ENCODE peak calls at places on chromosomes 4 and X, in eight cellular contexts. H is tibial artery, E is pons, B is NCI-H510A treated with DMSO at 0.1 percent for 48 hours, Y is germinal center, D is occipital lobe, R is retina, C is AG04450. J is an unnamed sample.

GRCh38 chr4:26204911-26205368 is 115.9 kb upstream of the RBPJ start:
- DNase-seq in C (no peak), H (peak), B (peak), D (no peak), E (no peak), Y (no peak), R (no peak), J (no peak)

GRCh38 chr4:77040265-77040664 is 35.5 kb downstream of the CCNI start:
- DNase-seq in D (no peak), B (no peak), C (no peak), E (no peak), H (no peak), Y (no peak), R (no peak), J (no peak)

GRCh38 chr4:84497220-84497834 is 1.8 kb downstream of the NKX6-1 start:
- DNase-seq in C (no peak), Y (no peak), H (no peak), R (no peak), B (no peak), E (no peak), D (no peak), J (no peak)

GRCh38 chr4:144449623-144450022 is 196.3 kb upstream of the HHIP start:
- DNase-seq in E (no peak), H (peak), C (no peak), D (no peak), Y (no peak), R (no peak), B (no peak), J (no peak)

GRCh38 chr4:74217365-74217764 is 59.4 kb downstream of the MTHFD2L start:
- DNase-seq in H (no peak), D (no peak), Y (no peak), E (no peak), R (no peak), B (no peak), C (no peak), J (no peak)

GRCh38 chrX:41033299-41033698 is 51.9 kb upstream of the USP9X start:
- DNase-seq in H (no peak), C (no peak), D (no peak), E (no peak), B (no peak), R (no peak), Y (no peak), J (no peak)

GRCh38 chrX:102712216-102712966 is at the start of gene GPRASP2:
- DNase-seq in B (peak), Y (no peak), D (peak), E (no peak), C (no peak), R (peak), H (peak), J (no peak)

GRCh38 chr4:41921476-41921875 is 13.8 kb upstream of the TMEM33 start:
- DNase-seq in D (no peak), B (no peak), C (no peak), R (no peak), H (no peak), Y (no peak), E (no peak), J (no peak)

GRCh38 chrX:130426531-130426930 is 24.7 kb downstream of the RBMX2 start:
- DNase-seq in D (no peak), H (no peak), B (no peak), Y (no peak), C (no peak), R (no peak), E (no peak), J (no peak)

GRCh38 chr4:2914220-2915126 is 48.7 kb downstream of the NOP14 start:
- DNase-seq in R (no peak), D (no peak), Y (no peak), H (no peak), B (no peak), C (no peak), E (no peak), J (no peak)

GRCh38 chr4:28225689-28226353 is 1365.2 kb downstream of the STIM2 start:
- DNase-seq in D (no peak), C (no peak), Y (no peak), E (peak), R (peak), H (no peak), B (no peak), J (no peak)

GRCh38 chrX:40104649-40105015 is 6.9 kb upstream of the BCOR start:
- DNase-seq in Y (no peak), E (no peak), B (no peak), D (peak), R (no peak), C (no peak), H (peak), J (no peak)

GRCh38 chr4:124980276-124980752 is 267.8 kb upstream of the ANKRD50 start:
- DNase-seq in Y (no peak), R (no peak), H (no peak), E (no peak), C (no peak), B (no peak), D (no peak), J (no peak)

GRCh38 chr4:73945140-73945539 is 36.7 kb downstream of the PF4 start:
- DNase-seq in R (peak), C (no peak), E (no peak), D (no peak), B (no peak), Y (no peak), H (no peak), J (no peak)

GRCh38 chrX:138865093-138865649 is 153.7 kb upstream of the FGF13 start:
- DNase-seq in H (no peak), B (no peak), E (no peak), R (no peak), Y (no peak), D (no peak), C (no peak), J (no peak)

GRCh38 chr4:6453688-6453990 is 18.8 kb downstream of the PPP2R2C start:
- DNase-seq in H (no peak), R (no peak), D (no peak), C (no peak), Y (no peak), B (no peak), E (no peak), J (no peak)

GRCh38 chr4:304987-305680 is at the start of gene ZNF732:
- DNase-seq in B (peak), C (peak), Y (peak), E (peak), H (no peak), R (peak), D (peak), J (no peak)

GRCh38 chr4:17704020-17704657 is 77.3 kb downstream of the FAM184B start:
- DNase-seq in H (no peak), D (no peak), C (no peak), E (no peak), R (no peak), B (no peak), Y (no peak), J (no peak)

GRCh38 chrX:131633285-131633917 is 89.5 kb downstream of the OR13H1 start:
- DNase-seq in H (no peak), C (no peak), Y (peak), B (peak), R (peak), D (peak), E (peak), J (no peak)

GRCh38 chr4:4574052-4574451 is 32.2 kb upstream of the STX18 start:
- DNase-seq in Y (no peak), R (no peak), D (no peak), C (no peak), B (no peak), E (no peak), H (no peak), J (no peak)

GRCh38 chr4:169417629-169418282 is 147.0 kb upstream of the SH3RF1 start:
- DNase-seq in H (no peak), R (no peak), C (no peak), D (no peak), Y (no peak), E (no peak), B (no peak), J (no peak)

GRCh38 chrX:103663921-103664320 is 22.6 kb downstream of the MORF4L2 start:
- DNase-seq in B (no peak), R (peak), C (no peak), H (no peak), D (no peak), E (no peak), Y (no peak), J (no peak)

GRCh38 chr4:125728568-125728967 is 413.8 kb downstream of the FAT4 start:
- DNase-seq in R (no peak), D (no peak), E (no peak), Y (no peak), C (peak), H (no peak), B (no peak), J (no peak)

GRCh38 chr4:118954246-118954645 is 65.6 kb downstream of the SYNPO2 start:
- DNase-seq in E (peak), Y (no peak), C (no peak), R (no peak), B (no peak), D (no peak), H (no peak), J (no peak)

GRCh38 chr4:15738877-15739276 is 36.0 kb downstream of the BST1 start:
- DNase-seq in Y (no peak), H (no peak), E (peak), C (no peak), D (no peak), R (no peak), B (no peak), J (no peak)

GRCh38 chr4:112979881-112980421 is 69.5 kb upstream of the ANK2 start:
- DNase-seq in Y (no peak), R (no peak), C (no peak), H (no peak), D (no peak), E (no peak), B (no peak), J (no peak)

J was measured in B cell.